ENCODE peak calls at places on chromosomes 13 and 19, in six cellular contexts. Y is AG09309, O is psoas muscle, J is mucosa of descending colon, L is astrocyte of the cerebellum, P is thoracic aorta. R is an unnamed sample.
A peak's percentile ranks its signal among the peaks of the same experiment; 100 is the strongest.

GRCh38 chr13:42102961-42103688 is 54.7 kb downstream of the DGKH start:
- DNase-seq in Y (no peak), O (no peak), L (peak; percentile 68), P (no peak), J (no peak), R (no peak)

GRCh38 chr19:39498262-39499081 is at the start of gene DLL3:
- DNase-seq in L (no peak), Y (no peak), O (no peak), P (no peak), J (no peak), R (no peak)

GRCh38 chr19:8085606-8086464 is 33.3 kb downstream of the CCL25 start:
- DNase-seq in L (no peak), J (peak; percentile 41), O (no peak), Y (no peak), P (no peak), R (no peak)

GRCh38 chr13:40562975-40563349 is 103.5 kb downstream of the FOXO1 start:
- DNase-seq in L (peak; percentile 35), Y (no peak), J (no peak), P (no peak), O (peak; percentile 63), R (no peak)

GRCh38 chr19:13099073-13099999 is 3.3 kb downstream of the LYL1 start:
- DNase-seq in L (no peak), J (peak; percentile 86), P (no peak), Y (no peak), O (peak; percentile 87), R (no peak)

GRCh38 chr13:41061914-41062837 is 867 bp downstream of the WBP4 start:
- DNase-seq in Y (peak; percentile 27), L (peak; percentile 20), J (no peak), O (no peak), P (no peak), R (no peak)

GRCh38 chr13:89936256-89936655 is 1411.2 kb upstream of the MIR17HG start:
- DNase-seq in O (no peak), L (no peak), P (no peak), Y (no peak), J (no peak), R (no peak)

GRCh38 chr19:584240-585001 is 5.3 kb upstream of the HCN2 start:
- DNase-seq in Y (no peak), L (no peak), O (peak; percentile 82), P (no peak), J (peak; percentile 68), R (no peak)

GRCh38 chr13:39038569-39038898 is 278 bp downstream of the NHLRC3 start:
- DNase-seq in J (no peak), Y (no peak), L (no peak), O (no peak), P (no peak), R (no peak)

GRCh38 chr19:44636439-44637389 is 7.0 kb upstream of the PVR start:
- DNase-seq in J (no peak), L (no peak), Y (no peak), O (no peak), P (no peak), R (no peak)

GRCh38 chr13:75934889-75935288 is 298.8 kb downstream of the LMO7 start:
- DNase-seq in J (no peak), O (no peak), P (no peak), L (peak; percentile 33), Y (no peak), R (no peak)

GRCh38 chr13:110396913-110397379 is 89.9 kb downstream of the COL4A2 start:
- DNase-seq in P (peak; percentile 95), L (peak; percentile 100), O (peak; percentile 92), J (peak; percentile 59), Y (peak; percentile 100), R (peak; percentile 98)

GRCh38 chr13:30103161-30103858 is 204.0 kb downstream of the KATNAL1 start:
- DNase-seq in J (no peak), L (no peak), Y (no peak), P (no peak), O (no peak), R (no peak)

GRCh38 chr13:29423050-29423449 is 172.4 kb downstream of the SLC7A1 start:
- DNase-seq in L (no peak), J (no peak), O (no peak), Y (no peak), P (no peak), R (no peak)

GRCh38 chr13:113184568-113185440 is 23.7 kb downstream of the PCID2 start:
- DNase-seq in P (no peak), O (no peak), Y (no peak), J (no peak), L (no peak), R (no peak)
- H3K4me3 ChIP-seq in P (no peak overlapping the region), O (no peak overlapping the region), Y (no peak overlapping the region), J (no peak overlapping the region), L (no peak overlapping the region), R (no peak overlapping the region)

DNA sequence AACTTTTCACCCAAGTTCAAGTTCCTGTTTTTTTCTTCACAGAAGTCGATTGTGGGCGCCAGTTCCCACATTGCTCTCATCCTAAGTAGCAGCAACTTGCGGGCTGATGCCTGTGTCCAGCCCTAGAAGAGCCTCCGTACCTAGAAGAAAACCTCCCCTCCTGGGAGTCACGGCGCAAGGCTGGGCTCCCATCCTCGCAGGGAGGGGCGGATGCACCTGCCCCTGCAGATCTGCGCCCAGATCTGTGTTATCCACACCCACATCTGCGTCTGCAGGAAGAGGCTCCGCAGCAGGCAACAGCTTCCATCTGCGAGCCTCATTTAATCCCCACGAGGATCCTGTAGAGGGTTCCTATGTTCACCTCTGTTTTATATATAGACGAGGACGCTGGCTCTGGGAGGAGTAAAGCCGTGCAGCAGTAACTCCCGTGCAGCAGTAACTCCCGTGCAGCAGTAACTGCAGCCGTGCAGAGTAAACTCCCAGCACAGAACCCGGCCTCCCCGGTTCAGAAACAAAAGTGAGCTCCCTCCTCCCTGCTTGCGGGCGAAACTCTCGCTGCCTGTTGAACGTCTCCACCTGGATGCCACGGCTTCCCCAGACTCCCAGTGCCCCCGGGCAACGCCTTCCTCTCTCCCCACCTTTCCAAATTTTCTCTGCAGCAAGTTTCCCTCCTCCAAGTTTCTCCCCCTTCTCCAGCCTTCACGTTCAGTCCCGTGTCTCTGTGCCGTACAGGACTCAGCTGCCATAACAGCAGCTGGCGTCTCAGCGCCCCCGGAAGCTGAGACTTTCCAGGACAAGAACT is 23.5 kb upstream of the LAIR1 start:
- DNase-seq in J (peak; percentile 43), P (no peak), Y (no peak), O (no peak), L (no peak), R (no peak)
- H3K4me3 ChIP-seq in J (no peak overlapping the region), P (peak overlapping the region; percentile 26), Y (no peak overlapping the region), O (peak overlapping the region; percentile 46), L (no peak overlapping the region), R (peak overlapping the region; percentile 54)

DNA sequence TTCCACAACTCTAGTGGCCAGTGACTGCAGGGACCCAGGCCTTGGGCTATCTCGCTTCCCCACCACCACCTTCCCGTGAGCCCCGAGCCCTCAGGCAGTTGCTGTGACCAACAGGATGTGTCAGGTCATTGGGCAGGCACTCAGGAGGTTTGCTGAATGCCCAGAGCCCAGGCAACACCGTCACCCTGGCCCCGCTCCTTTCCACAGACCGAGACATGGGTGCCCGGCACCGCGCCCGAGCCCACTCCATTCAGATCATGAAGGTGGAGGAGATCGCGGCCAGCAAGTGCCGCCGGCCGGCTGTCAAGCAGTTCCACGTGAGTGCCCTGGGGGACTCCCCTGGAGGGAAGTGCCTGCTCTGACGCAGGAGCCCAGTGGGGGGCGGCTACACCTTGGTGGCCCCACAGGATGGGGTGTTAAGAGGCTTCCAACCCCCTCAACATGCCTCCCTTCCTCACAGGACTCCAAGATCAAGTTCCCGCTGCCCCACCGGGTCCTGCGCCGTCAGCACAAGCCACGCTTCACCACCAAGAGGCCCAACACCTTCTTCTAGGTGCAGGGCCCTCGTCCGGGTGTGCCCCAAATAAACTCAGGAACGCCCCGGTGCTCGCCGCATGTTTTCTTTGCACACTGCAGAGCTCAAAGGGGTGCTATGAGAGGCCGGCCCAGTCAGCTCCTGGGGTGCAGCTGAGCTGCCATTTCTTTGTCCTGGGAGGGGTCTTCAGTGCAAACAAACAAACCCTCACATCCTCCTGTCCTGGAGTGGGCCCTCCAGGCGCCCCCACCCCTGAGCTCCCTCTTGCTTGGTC is 3.2 kb downstream of the RPL18A start:
- DNase-seq in O (no peak), Y (no peak), L (no peak), P (no peak), J (no peak), R (no peak)
- H3K4me3 ChIP-seq in O (no peak overlapping the region), Y (no peak overlapping the region), L (no peak overlapping the region), P (no peak overlapping the region), J (no peak overlapping the region), R (no peak overlapping the region)

GRCh38 chr19:2059422-2060201 is 8.6 kb upstream of the MKNK2 start:
- DNase-seq in L (no peak), Y (peak; percentile 57), J (peak; percentile 88), P (no peak), O (peak; percentile 94), R (peak; percentile 87)
- H3K4me3 ChIP-seq in L (no peak overlapping the region), Y (no peak overlapping the region), J (no peak overlapping the region), P (peak overlapping the region; percentile 85), O (peak overlapping the region; percentile 79), R (peak overlapping the region; percentile 74)

DNA sequence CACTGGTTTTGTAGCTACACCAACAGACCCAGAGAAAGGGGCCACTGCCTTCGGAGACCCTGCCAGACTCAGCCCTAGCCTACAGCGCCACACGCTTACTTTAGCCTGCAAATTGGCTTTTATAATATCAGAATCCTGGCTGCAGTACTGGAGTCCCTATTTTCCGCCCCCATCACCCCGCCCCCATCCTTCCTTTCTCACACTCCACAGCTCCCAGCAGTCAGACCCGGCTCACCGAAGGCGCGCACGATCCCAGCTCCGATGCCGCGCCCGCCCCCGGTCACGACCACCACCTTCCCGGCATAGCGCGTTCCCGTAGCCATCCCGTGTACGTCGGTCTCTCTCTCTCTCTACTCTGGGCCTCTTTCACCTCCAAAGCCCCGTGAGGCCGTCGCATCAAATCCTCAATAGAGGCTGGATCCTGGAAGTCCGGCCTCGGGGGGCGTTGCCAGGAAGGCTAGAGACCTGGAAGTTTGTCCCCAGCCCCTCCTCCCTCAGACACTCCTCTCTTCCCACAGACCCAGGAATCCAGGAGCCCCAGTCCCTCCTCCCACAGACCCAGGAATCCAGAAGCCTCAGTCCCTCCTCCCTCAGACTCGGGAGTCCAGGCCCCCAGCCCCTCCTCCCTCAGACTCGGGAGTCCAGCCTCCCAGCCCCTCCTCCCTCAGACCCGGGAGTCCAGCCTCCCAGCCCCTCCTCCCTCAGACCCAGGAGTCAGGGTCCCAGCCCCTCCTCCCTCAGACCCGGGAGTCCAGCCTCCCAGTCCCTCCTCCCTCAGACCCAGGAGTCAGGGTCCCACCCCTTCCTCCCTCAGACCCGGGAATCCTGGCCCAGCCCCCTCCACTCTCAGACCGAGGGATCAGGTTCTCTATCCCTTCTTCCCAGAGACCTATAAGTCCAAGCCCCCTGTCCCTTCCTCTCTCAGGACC is at the start of gene HSD17B14:
- DNase-seq in P (no peak), J (no peak), O (no peak), Y (no peak), L (no peak), R (no peak)
- H3K4me3 ChIP-seq in P (peak within 1 kb of the TSS; percentile 84), J (no peak within 1 kb of the TSS), O (peak within 1 kb of the TSS; percentile 44), Y (peak within 1 kb of the TSS; percentile 61), L (peak within 1 kb of the TSS; percentile 57), R (peak within 1 kb of the TSS; percentile 68)

GRCh38 chr19:30133803-30134202 is 191.8 kb downstream of the URI1 start:
- DNase-seq in P (no peak), L (no peak), Y (no peak), J (no peak), O (no peak), R (no peak)
- H3K4me3 ChIP-seq in P (no peak overlapping the region), L (no peak overlapping the region), Y (no peak overlapping the region), J (no peak overlapping the region), O (no peak overlapping the region), R (no peak overlapping the region)